ENCODE peak calls at places on chromosome 22, in six cellular contexts. L, A, H, U, I and X are unnamed samples.

GRCh38 chr22:48112687-48113521 is 1350.5 kb downstream of the TBC1D22A start:
- DNase-seq in A (no peak), H (no peak), I (no peak), L (no peak), U (no peak), X (no peak)

GRCh38 chr22:42283288-42284229 is 13.1 kb upstream of the TCF20 start:
- DNase-seq in I (peak; percentile 71), H (no peak), U (no peak), A (peak; percentile 20), L (no peak), X (no peak)

GRCh38 chr22:17580461-17581031 is 17.2 kb downstream of the SLC25A18 start:
- DNase-seq in A (peak; percentile 31), U (no peak), I (peak; percentile 70), H (no peak), L (no peak), X (no peak)

GRCh38 chr22:33788927-33789326 is 131.3 kb downstream of the LARGE1 start:
- DNase-seq in H (no peak), U (no peak), A (no peak), I (no peak), L (no peak), X (no peak)

GRCh38 chr22:48315415-48316244 is 1512.0 kb downstream of the BRD1 start:
- DNase-seq in A (no peak), L (no peak), I (no peak), H (no peak), U (no peak), X (no peak)

GRCh38 chr22:43381693-43382092 is 30.1 kb upstream of the MPPED1 start:
- DNase-seq in A (no peak), H (no peak), L (no peak), I (no peak), U (peak; percentile 4), X (no peak)

GRCh38 chr22:36872866-36873498 is 12.2 kb downstream of the NCF4 start:
- DNase-seq in U (no peak), A (no peak), H (no peak), L (no peak), I (no peak), X (no peak)

GRCh38 chr22:23293720-23294119 is 113.4 kb downstream of the BCR start:
- DNase-seq in U (no peak), L (no peak), A (no peak), H (no peak), I (no peak), X (no peak)

DNA sequence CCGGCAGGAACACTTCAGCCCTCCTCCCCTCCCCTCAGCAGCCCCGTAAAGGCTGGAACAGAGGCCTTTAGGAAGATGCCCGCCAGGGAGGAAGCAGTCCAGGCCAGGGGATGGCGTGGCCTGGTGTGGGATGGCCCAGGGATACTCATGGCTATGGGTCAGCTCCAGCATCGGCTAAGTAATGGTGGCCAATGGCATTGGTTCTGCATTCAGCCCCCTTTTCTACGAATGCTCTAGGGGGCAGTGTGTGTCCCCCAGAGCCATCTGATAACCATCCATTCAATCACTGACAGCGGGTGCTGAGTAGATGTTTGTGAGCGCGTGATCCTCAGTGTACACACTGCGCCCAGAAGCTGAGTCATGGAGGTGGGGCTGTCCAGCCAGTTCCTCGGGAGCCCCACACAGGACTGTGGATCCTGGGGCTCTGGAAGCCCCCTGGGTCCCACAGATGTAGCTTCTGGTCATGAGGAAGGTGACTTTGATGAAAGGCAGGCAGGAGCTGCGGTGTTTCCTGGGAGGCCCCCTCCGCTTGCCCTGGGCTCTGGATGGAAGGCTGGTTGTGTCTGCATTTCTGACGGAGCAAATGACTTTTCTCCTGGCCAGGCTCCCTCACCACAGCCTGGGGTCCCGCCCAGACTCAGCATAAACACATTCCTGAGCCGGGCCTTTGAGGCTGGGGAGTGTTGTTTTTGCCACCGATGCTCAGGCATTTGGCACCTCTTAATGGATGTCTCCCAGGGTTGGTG is 46.5 kb downstream of the FBLN1 start:
- DNase-seq in L (peak; percentile 74), H (peak; percentile 45), U (peak; percentile 94), I (no peak), A (peak; percentile 92), X (peak; percentile 72)
- TF ChIP-seq CTCF in L (peak; percentile 7), H (no peak), U (peak; percentile 74), I (peak; percentile 36), A (peak; percentile 54), X (peak; percentile 75)

GRCh38 chr22:26372890-26373289 is 56.2 kb upstream of the ASPHD2 start:
- DNase-seq in I (no peak), L (no peak), H (no peak), U (no peak), A (no peak), X (no peak)
- H3K27me3 ChIP-seq in I (no peaks in the 10 kb centered on the region), L (peaks cover 66% of the 10 kb centered on the region), H (peaks cover 3% of the 10 kb centered on the region), U (peaks cover 12% of the 10 kb centered on the region), A (no peaks in the 10 kb centered on the region), X (peaks cover 23% of the 10 kb centered on the region)

GRCh38 chr22:20436309-20437252 is 1.0 kb downstream of the SCARF2 start:
- DNase-seq in I (peak; percentile 72), U (peak; percentile 30), H (no peak), A (peak; percentile 56), L (no peak), X (no peak)
- H3K27ac ChIP-seq in I (no peak overlapping the region), U (peak overlapping the region; percentile 78), H (peak overlapping the region; percentile 7), A (peak overlapping the region; percentile 83), L (no peak overlapping the region), X (no peak overlapping the region)

GRCh38 chr22:27409299-27409698 is 392.3 kb downstream of the MN1 start:
- DNase-seq in A (no peak), L (no peak), U (no peak), H (no peak), I (no peak), X (no peak)
- TF ChIP-seq CTCF in A (no peak), L (no peak), U (peak; percentile 12), H (no peak), I (no peak), X (peak; percentile 32)